ENCODE peak calls at places on chromosomes 4 and X, in four cellular contexts. F is NCI-H510A, J is SW 1271, M is omental fat pad. U is an unnamed sample.

GRCh38 chrX:47143894-47144625 is 442 bp downstream of the NDUFB11 start:
- DNase-seq in F (no peak), J (no peak), M (no peak), U (peak)

GRCh38 chr4:136731025-136731424 is 801.3 kb downstream of the PCDH18 start:
- DNase-seq in F (no peak), J (no peak), M (no peak), U (no peak)

GRCh38 chr4:188023682-188024081 is 28.1 kb downstream of the ZFP42 start:
- DNase-seq in F (no peak), J (no peak), M (no peak), U (no peak)

GRCh38 chr4:74919783-74920182 is 13.1 kb upstream of the PARM1 start:
- DNase-seq in F (no peak), J (no peak), M (no peak), U (no peak)

GRCh38 chr4:148445903-148446261 is 3.7 kb upstream of the NR3C2 start:
- DNase-seq in F (no peak), J (no peak), M (peak), U (no peak)

GRCh38 chrX:129846686-129847085 is 3.0 kb upstream of the ZDHHC9 start:
- DNase-seq in F (no peak), J (no peak), M (no peak), U (no peak)

GRCh38 chr4:16289872-16290554 is 63.7 kb upstream of the TAPT1 start:
- DNase-seq in F (no peak), J (peak), M (no peak), U (no peak)

GRCh38 chrX:48083212-48083611 is 11.8 kb upstream of the ZNF630 start:
- DNase-seq in F (no peak), J (peak), M (no peak), U (no peak)

GRCh38 chr4:94653095-94653649 is 104.6 kb upstream of the BMPR1B start:
- DNase-seq in F (no peak), J (no peak), M (no peak), U (no peak)

GRCh38 chr4:117700111-117700892 is 334.0 kb upstream of the NDST3 start:
- DNase-seq in F (no peak), J (peak), M (no peak), U (no peak)

GRCh38 chr4:53068755-53069154 is 206.6 kb downstream of the RASL11B start:
- DNase-seq in F (no peak), J (no peak), M (no peak), U (no peak)

GRCh38 chr4:120915311-120915710 is 7.2 kb downstream of the PRDM5 start:
- DNase-seq in F (no peak), J (no peak), M (no peak), U (no peak)

GRCh38 chr4:174490356-174490969 is 31.8 kb downstream of the HPGD start:
- DNase-seq in F (no peak), J (peak), M (no peak), U (no peak)

GRCh38 chr4:48175328-48175727 is 41.3 kb upstream of the TXK start:
- DNase-seq in F (no peak), J (no peak), M (no peak), U (no peak)

GRCh38 chrX:20913760-20914159 is 460.5 kb upstream of the CNKSR2 start:
- DNase-seq in F (no peak), J (no peak), M (no peak), U (no peak)

GRCh38 chr4:172813359-172813923 is 355.2 kb upstream of the GALNT7 start:
- DNase-seq in F (no peak), J (no peak), M (no peak), U (no peak)

GRCh38 chr4:153142700-153143438 is 61.4 kb upstream of the TRIM2 start:
- DNase-seq in F (peak), J (peak), M (peak), U (peak)

GRCh38 chrX:139106111-139106510 is 394.6 kb upstream of the FGF13 start:
- DNase-seq in F (no peak), J (no peak), M (no peak), U (no peak)

GRCh38 chrX:119062750-119063374 is 9.9 kb upstream of the CT47C1 start:
- DNase-seq in F (peak), J (no peak), M (no peak), U (no peak)

GRCh38 chr4:6472008-6472386 is 417 bp downstream of the PPP2R2C start:
- DNase-seq in F (no peak), J (no peak), M (peak), U (no peak)

GRCh38 chr4:54082168-54082567 is 17.8 kb upstream of the CHIC2 start:
- DNase-seq in F (no peak), J (peak), M (no peak), U (no peak)

GRCh38 chr4:136036744-136037143 is 1495.5 kb downstream of the PCDH18 start:
- DNase-seq in F (no peak), J (no peak), M (no peak), U (no peak)

GRCh38 chr4:149980941-149981340 is 97.3 kb upstream of the DCLK2 start:
- DNase-seq in F (no peak), J (peak), M (no peak), U (peak)

GRCh38 chr4:84579410-84579791 is 3.5 kb upstream of the CDS1 start:
- DNase-seq in F (no peak), J (no peak), M (no peak), U (no peak)

GRCh38 chrX:19705196-19705769 is 182.1 kb downstream of the SH3KBP1 start:
- DNase-seq in F (no peak), J (no peak), M (no peak), U (no peak)

GRCh38 chr4:118811008-118811764 is 24.7 kb downstream of the SEC24D start:
- DNase-seq in F (no peak), J (no peak), M (no peak), U (no peak)